ENCODE peak calls at places on chromosomes 13 and 19, in seven cellular contexts. E is uterus; N is mammary epithelial cell; J is fibroblast of mammary gland; V is DND-41; L is CD8-positive, alpha-beta memory T cell; A is epithelial cell of esophagus. P is an unnamed sample.

GRCh38 chr19:32363632-32364031 is 18.2 kb downstream of the ZNF507 start:
- DNase-seq in E (no peak), N (no peak), J (no peak), V (no peak), L (no peak), A (no peak), P (no peak)

GRCh38 chr13:75763511-75763910 is 127.4 kb downstream of the LMO7 start:
- DNase-seq in E (no peak), N (no peak), J (no peak), V (no peak), L (no peak), A (peak; percentile 35), P (no peak)

GRCh38 chr19:35044317-35045117 is 3.0 kb downstream of the HPN start:
- DNase-seq in E (no peak), N (peak; percentile 48), J (peak; percentile 57), V (peak; percentile 59), L (peak; percentile 33), A (peak; percentile 64), P (peak; percentile 44)

GRCh38 chr13:48400820-48401219 is 12.1 kb downstream of the LPAR6 start:
- DNase-seq in E (no peak), N (peak; percentile 91), J (peak; percentile 64), V (no peak), L (no peak), A (peak; percentile 95), P (no peak)

GRCh38 chr19:35108730-35109129 is 6.9 kb upstream of the FXYD3 start:
- DNase-seq in E (no peak), N (no peak), J (no peak), V (no peak), L (no peak), A (no peak), P (no peak)

GRCh38 chr19:47992070-47992469 is at the start of gene BSPH1:
- DNase-seq in E (no peak), N (no peak), J (no peak), V (no peak), L (no peak), A (no peak), P (no peak)

GRCh38 chr13:67147257-67148218 is 82.6 kb downstream of the PCDH9 start:
- DNase-seq in E (no peak), N (no peak), J (peak; percentile 69), V (no peak), L (no peak), A (peak; percentile 34), P (no peak)

GRCh38 chr13:65789815-65790214 is 1440.3 kb downstream of the PCDH9 start:
- DNase-seq in E (no peak), N (no peak), J (peak; percentile 65), V (no peak), L (no peak), A (peak; percentile 18), P (no peak)

GRCh38 chr13:80558074-80558473 is 217.1 kb upstream of the SPRY2 start:
- DNase-seq in E (no peak), N (no peak), J (peak; percentile 69), V (no peak), L (no peak), A (peak; percentile 7), P (no peak)

GRCh38 chr13:23450340-23451046 is 17.0 kb upstream of the SACS start:
- DNase-seq in E (no peak), N (no peak), J (no peak), V (no peak), L (no peak), A (no peak), P (no peak)

GRCh38 chr13:111852701-111853100 is 214.2 kb upstream of the SOX1 start:
- DNase-seq in E (no peak), N (no peak), J (no peak), V (no peak), L (no peak), A (no peak), P (no peak)

GRCh38 chr13:91539458-91540156 is 141.2 kb downstream of the GPC5 start:
- DNase-seq in E (no peak), N (no peak), J (no peak), V (no peak), L (no peak), A (no peak), P (no peak)

GRCh38 chr19:39144487-39145071 is 19.0 kb downstream of the PAK4 start:
- DNase-seq in E (peak; percentile 44), N (no peak), J (peak; percentile 25), V (no peak), L (no peak), A (no peak), P (no peak)

GRCh38 chr13:49869514-49869913 is 66.6 kb downstream of the SPRYD7 start:
- DNase-seq in E (no peak), N (no peak), J (peak; percentile 47), V (no peak), L (no peak), A (no peak), P (no peak)

GRCh38 chr13:99812611-99813010 is 159.0 kb downstream of the ZIC5 start:
- DNase-seq in E (no peak), N (no peak), J (peak; percentile 47), V (no peak), L (no peak), A (peak; percentile 7), P (no peak)

DNA sequence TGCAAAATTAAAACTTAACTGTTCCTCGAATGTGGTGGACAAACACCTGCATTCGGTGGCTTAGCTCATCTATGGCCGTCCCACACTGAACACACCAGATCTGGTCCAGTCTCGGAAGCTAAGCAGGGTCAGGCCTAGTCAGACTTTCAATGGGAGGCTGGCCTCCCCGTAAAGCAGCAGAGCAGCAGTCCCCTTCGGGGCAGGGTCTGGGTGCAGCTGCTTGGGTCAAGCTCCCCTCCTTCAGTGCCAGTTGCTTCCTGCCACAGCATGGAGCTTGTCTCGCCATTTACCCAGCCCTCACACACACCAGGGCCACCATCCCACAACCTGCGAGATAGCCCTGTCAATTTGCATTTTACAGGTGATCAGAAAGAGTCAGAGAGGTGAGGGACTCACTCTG is 93.2 kb downstream of the TUBA3C start:
- DNase-seq in E (no peak), N (no peak), J (no peak), V (no peak), L (no peak), A (no peak), P (no peak)
- H3K4me3 ChIP-seq in E (no peak overlapping the region), N (no peak overlapping the region), J (no peak overlapping the region), V (no peak overlapping the region), L (no peak overlapping the region), A (no peak overlapping the region), P (no peak overlapping the region)

DNA sequence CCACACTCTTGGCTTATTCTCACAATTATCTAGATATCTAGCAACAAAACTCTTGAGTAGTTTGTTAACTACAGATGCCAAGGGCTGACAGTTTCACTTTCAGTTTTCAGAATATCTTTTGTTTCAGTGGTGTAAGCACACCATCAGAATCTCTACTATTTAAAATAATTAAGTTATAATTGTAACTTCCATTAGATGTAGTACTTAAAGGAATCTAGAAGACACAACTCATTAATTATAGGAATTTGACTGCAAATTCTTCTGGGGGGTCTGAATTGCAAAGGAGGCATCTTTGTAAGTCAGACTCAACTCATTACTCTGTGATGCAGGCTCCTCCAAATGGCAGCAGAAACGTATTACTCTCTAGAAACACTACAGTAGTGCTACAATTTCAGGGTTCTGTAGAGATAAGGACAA is 44.9 kb upstream of the USPL1 start:
- DNase-seq in E (no peak), N (peak; percentile 37), J (peak; percentile 68), V (peak; percentile 58), L (peak; percentile 42), A (peak; percentile 25), P (peak; percentile 74)
- H3K4me3 ChIP-seq in E (peak overlapping the region; percentile 31), N (peak overlapping the region; percentile 31), J (peak overlapping the region; percentile 35), V (peak overlapping the region; percentile 49), L (peak overlapping the region; percentile 71), A (peak overlapping the region; percentile 31), P (peak overlapping the region; percentile 49)

DNA sequence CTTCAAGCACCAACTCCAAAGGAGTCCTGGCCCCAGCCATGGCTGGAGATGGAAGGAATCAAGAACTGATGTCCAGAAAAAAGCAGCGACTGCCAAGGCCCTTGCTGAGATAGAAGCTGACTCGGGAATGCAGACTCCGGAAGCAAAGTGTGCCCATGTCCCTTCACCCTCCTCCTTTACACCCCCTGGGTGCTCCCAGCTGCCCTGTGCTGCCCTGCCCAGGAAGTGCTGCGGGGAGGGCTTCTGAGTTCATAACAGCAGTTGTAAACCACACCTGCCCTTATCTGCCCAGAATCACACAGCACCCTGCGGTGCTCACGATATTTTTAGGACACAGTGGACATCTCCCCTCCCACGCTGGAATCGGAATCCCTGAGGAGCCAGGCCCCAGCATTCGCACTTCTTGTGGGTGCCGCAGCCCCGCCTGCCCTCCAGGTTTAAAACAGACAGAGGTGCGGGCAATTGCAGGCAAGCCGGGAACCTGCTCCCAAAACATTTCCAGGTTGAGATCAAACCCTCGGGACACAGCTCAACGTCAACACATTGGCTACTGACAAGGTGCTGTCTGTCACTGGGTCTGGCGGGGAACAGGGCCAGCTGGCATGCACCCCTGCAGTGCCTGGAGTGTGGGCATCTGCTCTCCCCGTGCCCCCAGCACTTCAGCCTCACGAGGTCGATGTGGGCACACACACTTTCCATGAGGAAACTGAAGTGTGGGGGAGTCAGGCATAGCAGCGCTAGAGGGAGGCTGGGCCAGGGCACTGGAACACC is 36.9 kb downstream of the RAB20 start:
- DNase-seq in E (no peak), N (peak; percentile 29), J (no peak), V (peak; percentile 6), L (no peak), A (peak; percentile 15), P (no peak)
- H3K4me3 ChIP-seq in E (no peak overlapping the region), N (peak overlapping the region; percentile 17), J (no peak overlapping the region), V (no peak overlapping the region), L (no peak overlapping the region), A (no peak overlapping the region), P (no peak overlapping the region)

GRCh38 chr19:51250786-51251452 is at the start of gene SIGLECL1:
- DNase-seq in E (no peak), N (no peak), J (no peak), V (no peak), L (no peak), A (no peak), P (no peak)
- H3K4me3 ChIP-seq in E (no peak within 1 kb of the TSS), N (no peak within 1 kb of the TSS), J (no peak within 1 kb of the TSS), V (no peak within 1 kb of the TSS), L (no peak within 1 kb of the TSS), A (no peak within 1 kb of the TSS), P (no peak within 1 kb of the TSS)

GRCh38 chr19:4640247-4641000 is 1.1 kb downstream of the TNFAIP8L1 start:
- DNase-seq in E (no peak), N (no peak), J (no peak), V (no peak), L (no peak), A (peak; percentile 81), P (no peak)
- H3K4me3 ChIP-seq in E (peak overlapping the region; percentile 63), N (peak overlapping the region; percentile 80), J (peak overlapping the region; percentile 80), V (peak overlapping the region; percentile 88), L (peak overlapping the region; percentile 93), A (peak overlapping the region; percentile 75), P (peak overlapping the region; percentile 86)